ENCODE peak calls at places on chromosomes 12 and 14, in five cellular contexts. F is NCI-H1105 treated with DMSO at 0.1 percent for 48 hours; Y is stimulated activated naive CD8-positive, alpha-beta T cell treated with anti-CD3 and anti-CD28 coated beads, Interleukin-15, amount 100 ng/mL, for 72 hours; M is hepatic stellate cell; G is HFFc6. O is an unnamed sample.
A peak's percentile ranks its signal among the peaks of the same experiment; 100 is the strongest.

GRCh38 chr14:55127491-55127951 is 1.5 kb upstream of the LGALS3 start:
- DNase-seq in F (no peak), Y (no peak), M (peak; percentile 58), G (peak; percentile 92), O (no peak)

GRCh38 chr12:68824597-68825250 is 16.7 kb downstream of the MDM2 start:
- DNase-seq in F (no peak), Y (no peak), M (no peak), G (no peak), O (no peak)

GRCh38 chr12:132464820-132465219 is 25.1 kb upstream of the FBRSL1 start:
- DNase-seq in F (no peak), Y (no peak), M (no peak), G (no peak), O (no peak)

GRCh38 chr14:103418508-103418818 is 33.2 kb downstream of the MARK3 start:
- DNase-seq in F (no peak), Y (no peak), M (peak; percentile 29), G (peak; percentile 62), O (no peak)

GRCh38 chr12:127383281-127383680 is 883.7 kb upstream of the TMEM132C start:
- DNase-seq in F (no peak), Y (no peak), M (no peak), G (no peak), O (no peak)

GRCh38 chr12:49920241-49920914 is 16.7 kb upstream of the FAIM2 start:
- DNase-seq in F (no peak), Y (no peak), M (peak; percentile 28), G (no peak), O (no peak)

GRCh38 chr14:91348861-91349465 is 68.7 kb downstream of the CCDC88C start:
- DNase-seq in F (no peak), Y (no peak), M (no peak), G (no peak), O (no peak)

GRCh38 chr12:106044773-106045172 is 94.0 kb downstream of the NUAK1 start:
- DNase-seq in F (no peak), Y (no peak), M (no peak), G (peak; percentile 22), O (peak; percentile 12)

GRCh38 chr14:91947196-91948184 is at the start of gene FBLN5:
- DNase-seq in F (peak; percentile 40), Y (peak; percentile 26), M (peak; percentile 67), G (peak; percentile 79), O (peak; percentile 49)

GRCh38 chr12:132218915-132219314 is 74.7 kb downstream of the NOC4L start:
- DNase-seq in F (peak; percentile 73), Y (peak; percentile 29), M (peak; percentile 60), G (no peak), O (no peak)

GRCh38 chr14:61102549-61103466 is 121.8 kb downstream of the SLC38A6 start:
- DNase-seq in F (no peak), Y (no peak), M (no peak), G (no peak), O (no peak)

GRCh38 chr14:96066976-96067375 is 27.8 kb downstream of the C14orf132 start:
- DNase-seq in F (no peak), Y (no peak), M (no peak), G (no peak), O (no peak)

GRCh38 chr12:99281277-99281676 is 366.3 kb upstream of the GARIN6 start:
- DNase-seq in F (no peak), Y (no peak), M (no peak), G (no peak), O (no peak)

GRCh38 chr14:37588956-37589737 is 5.9 kb downstream of the FOXA1 start:
- DNase-seq in F (peak; percentile 76), Y (no peak), M (no peak), G (no peak), O (no peak)

GRCh38 chr14:71056168-71056567 is 148.9 kb downstream of the PCNX1 start:
- DNase-seq in F (no peak), Y (no peak), M (no peak), G (peak; percentile 7), O (no peak)

GRCh38 chr12:122870867-122871664 is 24.9 kb downstream of the VPS37B start:
- DNase-seq in F (no peak), Y (no peak), M (no peak), G (peak; percentile 36), O (no peak)

GRCh38 chr12:4743046-4743445 is 22.8 kb downstream of the GALNT8 start:
- DNase-seq in F (no peak), Y (no peak), M (no peak), G (no peak), O (no peak)

O was measured in skeletal muscle cell.